ENCODE peak calls at places on chromosome 12, in ten cellular contexts. H is GM23338; G is left colon; U is stimulated activated CD8-positive, alpha-beta memory T cell treated with anti-CD3 and anti-CD28 coated beads, Interleukin-4, amount 100 ng/mL, for 1 hour; V is cardiac muscle cell; A is anterior cingulate cortex; T is kidney epithelial cell; E is NT2/D1; Q is MM.1S; Z is ascending aorta. D is an unnamed sample.

GRCh38 chr12:34404377-34405285 is 382.3 kb downstream of the ALG10 start:
- DNase-seq in H (no peak), G (peak; percentile 0), U (no peak), V (no peak), A (no peak), T (no peak), E (no peak), Q (no peak), Z (peak; percentile 7), D (no peak)

GRCh38 chr12:92349635-92350034 is 204.0 kb upstream of the BTG1 start:
- DNase-seq in H (no peak), G (no peak), U (no peak), V (no peak), A (no peak), T (no peak), E (no peak), Q (no peak), Z (no peak), D (no peak)

GRCh38 chr12:58521796-58522195 is 398.5 kb downstream of the LRIG3 start:
- DNase-seq in H (no peak), G (no peak), U (no peak), V (no peak), A (no peak), T (no peak), E (no peak), Q (no peak), Z (no peak), D (no peak)

GRCh38 chr12:80777587-80777986 is 60.9 kb downstream of the MYF5 start:
- DNase-seq in H (no peak), G (no peak), U (no peak), V (peak; percentile 33), A (no peak), T (no peak), E (no peak), Q (no peak), Z (no peak), D (no peak)

GRCh38 chr12:32419520-32419960 is 20.2 kb downstream of the FGD4 start:
- DNase-seq in H (no peak), G (no peak), U (no peak), V (peak; percentile 74), A (no peak), T (no peak), E (no peak), Q (no peak), Z (no peak), D (no peak)

GRCh38 chr12:103801709-103802585 is 39.1 kb downstream of the NT5DC3 start:
- DNase-seq in H (no peak), G (no peak), U (no peak), V (peak; percentile 70), A (no peak), T (peak; percentile 84), E (no peak), Q (no peak), Z (no peak), D (no peak)

GRCh38 chr12:3483089-3483488 is 7.9 kb upstream of the PRMT8 start:
- DNase-seq in H (peak; percentile 40), G (no peak), U (no peak), V (no peak), A (no peak), T (no peak), E (no peak), Q (no peak), Z (no peak), D (no peak)

GRCh38 chr12:51000245-51000644 is 25.9 kb downstream of the SLC11A2 start:
- DNase-seq in H (no peak), G (no peak), U (no peak), V (no peak), A (no peak), T (no peak), E (no peak), Q (no peak), Z (no peak), D (no peak)

GRCh38 chr12:39165338-39165737 is 259.9 kb upstream of the CPNE8 start:
- DNase-seq in H (no peak), G (no peak), U (no peak), V (no peak), A (no peak), T (no peak), E (no peak), Q (no peak), Z (no peak), D (no peak)

GRCh38 chr12:78406776-78407335 is 457.7 kb upstream of the SYT1 start:
- DNase-seq in H (no peak), G (no peak), U (no peak), V (peak; percentile 12), A (no peak), T (no peak), E (no peak), Q (peak; percentile 26), Z (no peak), D (peak; percentile 39)

GRCh38 chr12:2244013-2244861 is 191.4 kb downstream of the CACNA1C start:
- DNase-seq in H (peak; percentile 77), G (no peak), U (no peak), V (peak; percentile 84), A (no peak), T (peak; percentile 86), E (peak; percentile 98), Q (no peak), Z (no peak), D (no peak)

GRCh38 chr12:1706284-1707016 is 15.6 kb downstream of the ADIPOR2 start:
- DNase-seq in H (no peak), G (no peak), U (no peak), V (no peak), A (no peak), T (no peak), E (no peak), Q (no peak), Z (no peak), D (no peak)

GRCh38 chr12:62658910-62659309 is 192.3 kb downstream of the MON2 start:
- DNase-seq in H (peak; percentile 33), G (no peak), U (no peak), V (no peak), A (no peak), T (no peak), E (no peak), Q (no peak), Z (no peak), D (no peak)